ENCODE peak calls at places on chromosomes 13 and 19, in six cellular contexts. B is tibial nerve; N is heart left ventricle; Q is stimulated activated CD8-positive, alpha-beta memory T cell treated with anti-CD3 and anti-CD28 coated beads, Interleukin-4, amount 100 ng/mL, for 24 hours; D is astrocyte of the spinal cord; R is CD8-positive, alpha-beta memory T cell. O is an unnamed sample.

GRCh38 chr13:52127378-52127777 is 1.5 kb downstream of the NEK5 start:
- DNase-seq in B (no peak), N (no peak), Q (no peak), D (no peak), R (no peak), O (no peak)

GRCh38 chr13:21005193-21005592 is 56.2 kb downstream of the LATS2 start:
- DNase-seq in B (no peak), N (no peak), Q (no peak), D (no peak), R (no peak), O (no peak)

GRCh38 chr19:27774337-27774736 is 1438.6 kb downstream of the UQCRFS1 start:
- DNase-seq in B (no peak), N (no peak), Q (no peak), D (no peak), R (no peak), O (peak; percentile 2)

GRCh38 chr19:40376286-40376862 is 13.6 kb downstream of the HIPK4 start:
- DNase-seq in B (no peak), N (no peak), Q (no peak), D (no peak), R (no peak), O (no peak)

GRCh38 chr19:5186293-5187050 is 154.1 kb downstream of the PTPRS start:
- DNase-seq in B (no peak), N (no peak), Q (no peak), D (peak; percentile 52), R (no peak), O (peak; percentile 32)

GRCh38 chr19:13998426-13998825 is 7.7 kb downstream of the RFX1 start:
- DNase-seq in B (no peak), N (no peak), Q (no peak), D (no peak), R (no peak), O (no peak)

GRCh38 chr19:7705387-7706187 is 3.7 kb upstream of the FCER2 start:
- DNase-seq in B (peak; percentile 33), N (peak; percentile 70), Q (peak; percentile 57), D (no peak), R (peak; percentile 82), O (no peak)

GRCh38 chr13:94548382-94549240 is 47.3 kb downstream of the TGDS start:
- DNase-seq in B (peak; percentile 37), N (peak; percentile 72), Q (no peak), D (peak; percentile 47), R (no peak), O (peak; percentile 55)

GRCh38 chr13:61094865-61095264 is 320.8 kb downstream of the PCDH20 start:
- DNase-seq in B (no peak), N (no peak), Q (no peak), D (no peak), R (no peak), O (no peak)

GRCh38 chr19:10514211-10515145 is 2.8 kb downstream of the S1PR5 start:
- DNase-seq in B (no peak), N (no peak), Q (no peak), D (no peak), R (peak; percentile 64), O (no peak)

GRCh38 chr19:27971071-27971470 is 1241.9 kb downstream of the UQCRFS1 start:
- DNase-seq in B (no peak), N (no peak), Q (no peak), D (no peak), R (no peak), O (peak; percentile 14)

GRCh38 chr19:32040246-32040645 is 305.2 kb upstream of the ZNF507 start:
- DNase-seq in B (no peak), N (no peak), Q (no peak), D (no peak), R (no peak), O (no peak)

GRCh38 chr13:19185865-19186645 is 4.4 kb upstream of the TUBA3C start:
- DNase-seq in B (no peak), N (no peak), Q (no peak), D (no peak), R (no peak), O (no peak)

GRCh38 chr13:90746230-90746629 is 601.3 kb upstream of the MIR17HG start:
- DNase-seq in B (no peak), N (no peak), Q (no peak), D (no peak), R (no peak), O (no peak)